ENCODE peak calls at places on chromosome 21, in ten cellular contexts. One of them, this sample, is unnamed. For H3K4me1, the result is how much of the 10 kb centered on the place peaks cover.

GRCh38 chr21:40049959-40050290 is 182.7 kb downstream of the PCP4 start:
- DNase-seq in pancreas: no peak
- DNase-seq in Caco-2: no peak
- DNase-seq in uterus: no peak
- DNase-seq in MM.1S: no peak
- DNase-seq in fibroblast of lung: no peak
- DNase-seq in IMR-90: no peak
- DNase-seq in kidney: no peak
- DNase-seq in ovary: no peak
- DNase-seq in Peyer's patch: no peak
- DNase-seq in this sample: no peak

GRCh38 chr21:37155216-37155615 is 82.2 kb downstream of the TTC3 start:
- DNase-seq in MM.1S: no peak
- DNase-seq in Peyer's patch: no peak
- DNase-seq in kidney: no peak
- DNase-seq in Caco-2: no peak
- DNase-seq in pancreas: no peak
- DNase-seq in uterus: no peak
- DNase-seq in IMR-90: peak
- DNase-seq in fibroblast of lung: no peak
- DNase-seq in ovary: no peak
- DNase-seq in this sample: no peak

GRCh38 chr21:33308586-33309490 is 15.9 kb upstream of the IFNAR1 start:
- DNase-seq in kidney: no peak
- DNase-seq in IMR-90: peak
- DNase-seq in uterus: no peak
- DNase-seq in fibroblast of lung: peak
- DNase-seq in pancreas: no peak
- DNase-seq in MM.1S: peak
- DNase-seq in Caco-2: no peak
- DNase-seq in ovary: no peak
- DNase-seq in Peyer's patch: peak
- DNase-seq in this sample: no peak

GRCh38 chr21:31078796-31079195 is 40.5 kb upstream of the KRTAP19-8 start:
- DNase-seq in pancreas: no peak
- DNase-seq in Caco-2: no peak
- DNase-seq in MM.1S: no peak
- DNase-seq in fibroblast of lung: no peak
- DNase-seq in uterus: no peak
- DNase-seq in kidney: no peak
- DNase-seq in ovary: no peak
- DNase-seq in Peyer's patch: no peak
- DNase-seq in IMR-90: no peak
- DNase-seq in this sample: no peak

GRCh38 chr21:42093991-42094417 is 22.9 kb downstream of the UMODL1 start:
- DNase-seq in Caco-2: no peak
- DNase-seq in Peyer's patch: no peak
- DNase-seq in MM.1S: no peak
- DNase-seq in IMR-90: peak
- DNase-seq in kidney: peak
- DNase-seq in uterus: peak
- DNase-seq in fibroblast of lung: peak
- DNase-seq in ovary: no peak
- DNase-seq in pancreas: no peak
- DNase-seq in this sample: no peak

GRCh38 chr21:25307489-25307888 is 299.8 kb downstream of the MRPL39 start:
- DNase-seq in kidney: no peak
- DNase-seq in ovary: no peak
- DNase-seq in pancreas: no peak
- DNase-seq in MM.1S: no peak
- DNase-seq in Caco-2: no peak
- DNase-seq in IMR-90: peak
- DNase-seq in Peyer's patch: no peak
- DNase-seq in uterus: no peak
- DNase-seq in fibroblast of lung: peak
- DNase-seq in this sample: no peak

GRCh38 chr21:38323721-38324591 is 67.2 kb downstream of the KCNJ15 start:
- DNase-seq in IMR-90: peak
- DNase-seq in MM.1S: peak
- DNase-seq in Caco-2: no peak
- DNase-seq in uterus: no peak
- DNase-seq in Peyer's patch: no peak
- DNase-seq in kidney: no peak
- DNase-seq in fibroblast of lung: peak
- DNase-seq in pancreas: no peak
- DNase-seq in ovary: no peak
- DNase-seq in this sample: no peak

GRCh38 chr21:41955516-41955915 is 1.7 kb upstream of the C2CD2 start:
- DNase-seq in MM.1S: no peak
- DNase-seq in kidney: peak
- DNase-seq in Peyer's patch: no peak
- DNase-seq in Caco-2: no peak
- DNase-seq in ovary: no peak
- DNase-seq in uterus: no peak
- DNase-seq in IMR-90: no peak
- DNase-seq in fibroblast of lung: no peak
- DNase-seq in pancreas: peak
- DNase-seq in this sample: no peak

GRCh38 chr21:39153842-39154241 is 29.4 kb downstream of the PSMG1 start:
- DNase-seq in IMR-90: no peak
- DNase-seq in pancreas: no peak
- DNase-seq in Caco-2: no peak
- DNase-seq in fibroblast of lung: no peak
- DNase-seq in kidney: no peak
- DNase-seq in MM.1S: no peak
- DNase-seq in uterus: no peak
- DNase-seq in ovary: no peak
- DNase-seq in Peyer's patch: no peak
- DNase-seq in this sample: no peak

GRCh38 chr21:38266732-38267131 is 9.9 kb downstream of the KCNJ15 start:
- DNase-seq in Caco-2: no peak
- DNase-seq in fibroblast of lung: peak
- DNase-seq in uterus: no peak
- DNase-seq in Peyer's patch: no peak
- DNase-seq in ovary: no peak
- DNase-seq in kidney: no peak
- DNase-seq in pancreas: no peak
- DNase-seq in IMR-90: peak
- DNase-seq in MM.1S: no peak
- DNase-seq in this sample: no peak

GRCh38 chr21:38340131-38340530 is 83.3 kb downstream of the KCNJ15 start:
- DNase-seq in MM.1S: no peak
- DNase-seq in IMR-90: no peak
- DNase-seq in ovary: no peak
- DNase-seq in uterus: no peak
- DNase-seq in kidney: no peak
- DNase-seq in fibroblast of lung: no peak
- DNase-seq in Peyer's patch: no peak
- DNase-seq in pancreas: no peak
- DNase-seq in Caco-2: no peak
- DNase-seq in this sample: no peak

GRCh38 chr21:45632165-45632896 is 11.2 kb upstream of the PCBP3 start:
- DNase-seq in Caco-2: no peak
- DNase-seq in MM.1S: no peak
- DNase-seq in Peyer's patch: peak
- DNase-seq in ovary: no peak
- DNase-seq in uterus: no peak
- DNase-seq in pancreas: no peak
- DNase-seq in fibroblast of lung: no peak
- DNase-seq in kidney: no peak
- DNase-seq in IMR-90: no peak
- DNase-seq in this sample: no peak
- H3K4me1 ChIP-seq in Caco-2: under half
- H3K4me1 ChIP-seq in MM.1S: under half
- H3K4me1 ChIP-seq in Peyer's patch: under half
- H3K4me1 ChIP-seq in ovary: under half
- H3K4me1 ChIP-seq in uterus: under half
- H3K4me1 ChIP-seq in pancreas: under half
- H3K4me1 ChIP-seq in fibroblast of lung: under half
- H3K4me1 ChIP-seq in kidney: under half
- H3K4me1 ChIP-seq in IMR-90: under half
- H3K4me1 ChIP-seq in this sample: under half

DNA sequence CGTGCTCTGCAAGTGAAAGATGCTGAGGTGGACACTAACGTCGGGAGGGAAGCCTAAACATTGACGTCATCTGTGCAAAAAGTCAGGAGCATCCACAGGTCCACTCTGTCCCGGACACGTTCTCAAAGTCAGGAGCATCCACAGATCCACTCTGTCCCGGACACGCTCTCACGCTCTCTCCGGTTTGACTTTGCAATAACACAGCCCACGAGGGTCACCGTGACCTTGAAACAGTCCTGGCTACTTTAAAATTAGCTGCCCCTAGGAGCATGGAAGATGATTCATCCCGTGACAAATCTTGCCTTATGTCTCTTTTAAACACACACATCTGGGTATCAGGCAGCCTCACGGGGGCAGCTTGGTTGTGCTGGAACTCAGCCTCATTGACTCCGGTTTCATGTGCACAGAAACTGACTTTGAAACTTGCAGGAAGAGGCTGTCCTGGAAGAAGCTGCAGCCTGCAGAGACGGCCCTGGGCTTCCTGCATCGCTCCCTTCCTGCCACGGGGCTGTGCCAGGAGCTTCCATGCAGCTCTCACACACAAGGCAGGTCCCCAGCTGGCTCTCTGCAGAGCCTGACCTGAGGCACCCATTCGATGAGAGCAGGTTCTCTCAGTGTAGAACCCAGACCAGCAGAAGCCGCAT is 18.1 kb upstream of the COL18A1 start:
- DNase-seq in fibroblast of lung: peak
- DNase-seq in MM.1S: no peak
- DNase-seq in Caco-2: no peak
- DNase-seq in uterus: peak
- DNase-seq in pancreas: peak
- DNase-seq in IMR-90: peak
- DNase-seq in Peyer's patch: no peak
- DNase-seq in kidney: peak
- DNase-seq in ovary: peak
- DNase-seq in this sample: peak
- H3K4me3 ChIP-seq in fibroblast of lung: no peak
- H3K4me3 ChIP-seq in MM.1S: no peak
- H3K4me3 ChIP-seq in Caco-2: no peak
- H3K4me3 ChIP-seq in uterus: no peak
- H3K4me3 ChIP-seq in pancreas: no peak
- H3K4me3 ChIP-seq in IMR-90: no peak
- H3K4me3 ChIP-seq in Peyer's patch: no peak
- H3K4me3 ChIP-seq in kidney: no peak
- H3K4me3 ChIP-seq in ovary: no peak
- H3K4me3 ChIP-seq in this sample: no peak

GRCh38 chr21:43646550-43647260 is 12.6 kb downstream of the HSF2BP start:
- DNase-seq in Caco-2: peak
- DNase-seq in pancreas: peak
- DNase-seq in ovary: peak
- DNase-seq in MM.1S: peak
- DNase-seq in uterus: peak
- DNase-seq in IMR-90: peak
- DNase-seq in fibroblast of lung: peak
- DNase-seq in kidney: peak
- DNase-seq in Peyer's patch: peak
- DNase-seq in this sample: peak

GRCh38 chr21:43643193-43643592 is 16.1 kb downstream of the HSF2BP start:
- DNase-seq in MM.1S: no peak
- DNase-seq in kidney: no peak
- DNase-seq in uterus: no peak
- DNase-seq in IMR-90: no peak
- DNase-seq in ovary: no peak
- DNase-seq in pancreas: no peak
- DNase-seq in fibroblast of lung: no peak
- DNase-seq in Peyer's patch: no peak
- DNase-seq in Caco-2: no peak
- DNase-seq in this sample: no peak

GRCh38 chr21:43644609-43645008 is 14.7 kb downstream of the HSF2BP start:
- DNase-seq in uterus: no peak
- DNase-seq in Peyer's patch: no peak
- DNase-seq in kidney: no peak
- DNase-seq in IMR-90: peak
- DNase-seq in Caco-2: no peak
- DNase-seq in fibroblast of lung: peak
- DNase-seq in pancreas: no peak
- DNase-seq in MM.1S: no peak
- DNase-seq in ovary: no peak
- DNase-seq in this sample: no peak

GRCh38 chr21:43645987-43646386 is 13.3 kb downstream of the HSF2BP start:
- DNase-seq in Peyer's patch: no peak
- DNase-seq in Caco-2: no peak
- DNase-seq in IMR-90: no peak
- DNase-seq in pancreas: no peak
- DNase-seq in fibroblast of lung: no peak
- DNase-seq in uterus: no peak
- DNase-seq in kidney: no peak
- DNase-seq in ovary: no peak
- DNase-seq in MM.1S: no peak
- DNase-seq in this sample: no peak

DNA sequence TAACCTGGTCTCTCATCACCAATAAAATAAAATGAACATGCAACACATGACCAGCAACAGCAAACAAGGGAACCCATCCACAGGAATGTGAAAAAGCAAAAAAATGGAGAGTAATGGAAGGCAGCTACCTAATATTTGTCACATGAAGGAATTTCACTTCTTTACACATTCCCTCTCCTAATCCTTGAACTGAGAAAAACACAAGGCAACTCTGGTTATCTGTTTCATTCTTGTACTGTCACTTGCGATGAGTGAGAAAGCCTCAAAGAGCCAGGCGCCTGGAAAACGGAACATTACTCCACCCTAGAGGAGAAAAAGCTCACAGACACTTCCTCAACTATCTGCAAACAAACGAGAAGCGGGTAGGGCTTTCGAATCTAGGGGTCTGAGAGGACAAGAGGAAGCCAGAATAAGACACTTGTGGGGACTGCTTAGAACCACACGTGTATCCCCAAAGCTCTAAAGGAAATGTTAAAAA is 13.8 kb downstream of the HSF2BP start:
- DNase-seq in ovary: peak
- DNase-seq in fibroblast of lung: peak
- DNase-seq in pancreas: no peak
- DNase-seq in uterus: peak
- DNase-seq in Peyer's patch: peak
- DNase-seq in kidney: no peak
- DNase-seq in MM.1S: peak
- DNase-seq in IMR-90: peak
- DNase-seq in Caco-2: peak
- DNase-seq in this sample: peak
- TF ChIP-seq CTCF in ovary: peak
- TF ChIP-seq CTCF in fibroblast of lung: peak
- TF ChIP-seq CTCF in pancreas: no peak
- TF ChIP-seq CTCF in uterus: peak
- TF ChIP-seq CTCF in Peyer's patch: peak
- TF ChIP-seq CTCF in kidney: peak
- TF ChIP-seq CTCF in MM.1S: peak
- TF ChIP-seq CTCF in IMR-90: peak
- TF ChIP-seq CTCF in Caco-2: peak
- TF ChIP-seq CTCF in this sample: no peak

DNA sequence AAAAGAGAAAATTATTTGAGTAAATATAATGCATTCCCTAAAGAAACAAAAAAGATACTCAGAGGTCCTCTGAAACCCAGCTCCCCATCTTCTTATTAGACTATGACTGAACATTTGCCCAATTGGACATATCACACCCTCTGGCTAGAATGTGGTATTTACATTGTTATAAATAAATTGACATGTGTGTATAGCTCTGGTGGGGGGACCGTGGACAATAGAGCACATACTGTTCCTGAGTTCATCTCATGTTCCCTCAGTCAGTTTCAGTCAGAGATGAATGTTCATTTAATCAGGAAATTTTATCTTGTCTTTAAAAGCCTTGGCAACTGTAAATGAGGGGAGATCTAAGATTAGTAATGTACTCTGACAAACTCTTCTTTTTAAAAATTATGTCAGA is 459.3 kb upstream of the ADAMTS5 start:
- DNase-seq in MM.1S: no peak
- DNase-seq in pancreas: no peak
- DNase-seq in fibroblast of lung: no peak
- DNase-seq in Caco-2: no peak
- DNase-seq in uterus: no peak
- DNase-seq in Peyer's patch: no peak
- DNase-seq in IMR-90: no peak
- DNase-seq in ovary: no peak
- DNase-seq in kidney: no peak
- DNase-seq in this sample: no peak
- H3K4me1 ChIP-seq in MM.1S: under half
- H3K4me1 ChIP-seq in pancreas: under half
- H3K4me1 ChIP-seq in fibroblast of lung: under half
- H3K4me1 ChIP-seq in Caco-2: under half
- H3K4me1 ChIP-seq in uterus: under half
- H3K4me1 ChIP-seq in Peyer's patch: under half
- H3K4me1 ChIP-seq in IMR-90: under half
- H3K4me1 ChIP-seq in ovary: under half
- H3K4me1 ChIP-seq in kidney: under half
- H3K4me1 ChIP-seq in this sample: under half